ENCODE peak calls at places on chromosomes 6 and 20, in nine cellular contexts. L, X, Q, O, K, M, H, E and C are unnamed samples.

GRCh38 chr6:158907931-158908330 is 88.8 kb upstream of the EZR start:
- DNase-seq in O (no peak), L (no peak), K (no peak), M (no peak), Q (no peak), X (no peak), H (no peak), E (no peak), C (no peak)

GRCh38 chr20:4691753-4692152 is 30.0 kb upstream of the PRND start:
- DNase-seq in Q (no peak), K (no peak), X (no peak), L (no peak), H (no peak), M (no peak), E (no peak), O (no peak), C (no peak)

GRCh38 chr6:158819977-158820632 is 937 bp upstream of the EZR start:
- DNase-seq in H (peak; percentile 46), O (no peak), L (peak; percentile 10), Q (no peak), X (no peak), E (no peak), M (no peak), K (no peak), C (no peak)

GRCh38 chr20:44319880-44320422 is 8.9 kb upstream of the FITM2 start:
- DNase-seq in L (no peak), E (no peak), X (no peak), M (no peak), O (no peak), Q (no peak), H (no peak), K (no peak), C (no peak)

GRCh38 chr6:1593958-1594314 is 15.8 kb upstream of the FOXC1 start:
- DNase-seq in E (no peak), K (no peak), X (no peak), M (no peak), H (no peak), O (no peak), Q (no peak), L (no peak), C (no peak)

GRCh38 chr20:31992086-31992485 is 18.2 kb upstream of the CCM2L start:
- DNase-seq in Q (peak; percentile 85), O (no peak), E (no peak), H (no peak), M (no peak), L (no peak), X (no peak), K (no peak), C (no peak)

GRCh38 chr20:31594558-31595379 is 10.3 kb upstream of the ID1 start:
- DNase-seq in K (peak; percentile 32), X (peak; percentile 58), E (no peak), L (peak; percentile 45), Q (no peak), O (no peak), H (no peak), M (no peak), C (no peak)

GRCh38 chr6:30544666-30545272 is 11.5 kb downstream of the GNL1 start:
- DNase-seq in Q (peak; percentile 57), X (no peak), O (no peak), K (peak; percentile 71), E (peak; percentile 46), M (no peak), H (peak; percentile 76), L (peak; percentile 77), C (peak; percentile 48)

GRCh38 chr20:3765171-3765887 is 2.2 kb downstream of the ADISSP start:
- DNase-seq in M (no peak), E (no peak), H (no peak), K (no peak), O (no peak), Q (no peak), L (no peak), X (no peak), C (no peak)

GRCh38 chr6:114783083-114783482 is 440.3 kb upstream of the HS3ST5 start:
- DNase-seq in M (no peak), O (no peak), Q (no peak), E (no peak), H (peak; percentile 7), K (no peak), X (no peak), L (no peak), C (no peak)

GRCh38 chr20:49561256-49561655 is 6.7 kb downstream of the PTGIS start:
- DNase-seq in Q (no peak), L (no peak), H (no peak), X (no peak), M (no peak), O (no peak), E (no peak), K (no peak), C (no peak)

GRCh38 chr6:27810768-27811298 is 101.4 kb downstream of the OR2B2 start:
- DNase-seq in H (no peak), L (no peak), O (no peak), E (no peak), Q (no peak), X (no peak), K (no peak), M (no peak), C (peak; percentile 82)